ENCODE peak calls at places on chromosome 2, in six cellular contexts. W is H1, R is GM12878, C is K562, X is HepG2, U is GM12891. L is an unnamed sample.

GRCh38 chr2:231191896-231192872 is 6.2 kb upstream of the ARMC9 start:
- DNase-seq in W (peak; percentile 79), R (no peak), U (no peak), X (peak; percentile 70), C (peak; percentile 50), L (no peak)

GRCh38 chr2:20106746-20107145 is 55.3 kb upstream of the LAPTM4A start:
- DNase-seq in C (no peak), R (no peak), W (peak; percentile 94), X (no peak), U (no peak), L (no peak)

GRCh38 chr2:239098288-239098970 is 250.5 kb downstream of the TWIST2 start:
- DNase-seq in U (no peak), X (no peak), C (no peak), W (no peak), R (no peak), L (no peak)

GRCh38 chr2:65800998-65801397 is 368.6 kb upstream of the SPRED2 start:
- DNase-seq in U (no peak), X (no peak), R (no peak), C (no peak), W (peak; percentile 54), L (no peak)

GRCh38 chr2:197113221-197113831 is 186.8 kb upstream of the PGAP1 start:
- DNase-seq in C (peak; percentile 11), W (no peak), U (peak; percentile 14), R (no peak), X (peak; percentile 12), L (no peak)

GRCh38 chr2:167209784-167210183 is 321.5 kb downstream of the XIRP2 start:
- DNase-seq in W (no peak), U (no peak), C (no peak), R (no peak), X (no peak), L (no peak)

GRCh38 chr2:101638817-101639605 is 58.5 kb upstream of the MAP4K4 start:
- DNase-seq in U (no peak), R (no peak), X (no peak), W (no peak), C (no peak), L (no peak)

GRCh38 chr2:74850816-74851566 is 17.1 kb downstream of the HK2 start:
- DNase-seq in R (no peak), X (no peak), C (no peak), U (no peak), W (no peak), L (no peak)

GRCh38 chr2:126971481-126972271 is 73.0 kb downstream of the TEX51 start:
- DNase-seq in W (peak; percentile 90), X (peak; percentile 58), C (peak; percentile 79), R (no peak), U (peak; percentile 89), L (peak; percentile 82)

GRCh38 chr2:171158036-171158789 is 2.5 kb downstream of the TLK1 start:
- DNase-seq in X (no peak), U (no peak), R (no peak), C (no peak), W (no peak), L (no peak)

GRCh38 chr2:197433770-197434438 is 924 bp downstream of the SF3B1 start:
- DNase-seq in W (no peak), X (no peak), R (no peak), C (no peak), U (no peak), L (no peak)

GRCh38 chr2:40240067-40240466 is 211.8 kb downstream of the SLC8A1 start:
- DNase-seq in X (no peak), U (no peak), R (no peak), W (no peak), C (no peak), L (no peak)

GRCh38 chr2:66462196-66462825 is 27.4 kb downstream of the MEIS1 start:
- DNase-seq in X (no peak), W (no peak), U (no peak), R (no peak), C (no peak), L (no peak)

GRCh38 chr2:226800941-226801784 is 1.5 kb upstream of the IRS1 start:
- DNase-seq in R (peak; percentile 54), C (peak; percentile 15), U (peak; percentile 70), X (peak; percentile 79), W (peak; percentile 97), L (peak; percentile 67)

GRCh38 chr2:15913146-15913545 is 27.2 kb upstream of the MYCN start:
- DNase-seq in X (no peak), C (no peak), R (no peak), U (no peak), W (no peak), L (no peak)

GRCh38 chr2:219228745-219229374 is 576 bp downstream of the ATG9A start:
- DNase-seq in X (no peak), W (no peak), C (peak; percentile 66), R (no peak), U (peak; percentile 76), L (peak; percentile 71)

GRCh38 chr2:78051480-78051879 is 529.3 kb upstream of the LRRTM4 start:
- DNase-seq in U (no peak), X (no peak), R (no peak), C (no peak), W (no peak), L (no peak)

GRCh38 chr2:48601349-48601748 is 16.3 kb upstream of the GTF2A1L start:
- DNase-seq in W (peak; percentile 66), R (no peak), X (peak; percentile 34), U (no peak), C (peak; percentile 57), L (no peak)

GRCh38 chr2:230999477-230999876 is 3.6 kb downstream of the SPATA3 start:
- DNase-seq in R (no peak), C (no peak), X (no peak), U (no peak), W (no peak), L (no peak)

GRCh38 chr2:100017633-100018032 is 124.8 kb downstream of the AFF3 start:
- DNase-seq in W (no peak), X (no peak), C (no peak), R (no peak), U (no peak), L (no peak)

GRCh38 chr2:112183327-112184025 is 45.3 kb downstream of the FBLN7 start:
- DNase-seq in R (no peak), U (no peak), W (no peak), X (no peak), C (no peak), L (no peak)

GRCh38 chr2:196913691-196914090 is 12.8 kb downstream of the PGAP1 start:
- DNase-seq in R (no peak), X (no peak), W (no peak), C (no peak), U (no peak), L (no peak)

GRCh38 chr2:65017335-65017734 is 28.1 kb downstream of the SLC1A4 start:
- DNase-seq in U (no peak), R (no peak), X (no peak), C (peak; percentile 22), W (no peak), L (no peak)

GRCh38 chr2:47536696-47537095 is 133.7 kb downstream of the MSH2 start:
- DNase-seq in R (no peak), W (no peak), X (no peak), C (no peak), U (no peak), L (no peak)

GRCh38 chr2:18149660-18150246 is 271.3 kb downstream of the KCNS3 start:
- DNase-seq in U (peak; percentile 12), W (no peak), R (no peak), X (peak; percentile 31), C (peak; percentile 9), L (no peak)

GRCh38 chr2:176081993-176082884 is 1.5 kb downstream of the EVX2 start:
- DNase-seq in R (no peak), U (no peak), W (peak; percentile 68), X (no peak), C (no peak), L (no peak)

GRCh38 chr2:171923206-171923605 is 945 bp downstream of the HAT1 start:
- DNase-seq in W (no peak), X (peak; percentile 32), C (no peak), R (no peak), U (no peak), L (no peak)

GRCh38 chr2:60934153-60934722 is 52.9 kb downstream of the REL start:
- DNase-seq in U (no peak), C (no peak), R (no peak), X (no peak), W (no peak), L (no peak)

GRCh38 chr2:109057686-109058085 is 68.7 kb upstream of the EDAR start:
- DNase-seq in R (no peak), C (no peak), X (no peak), W (no peak), U (no peak), L (no peak)

GRCh38 chr2:230925879-230926765 is 1.1 kb upstream of the GPR55 start:
- DNase-seq in W (no peak), R (peak; percentile 70), U (no peak), C (no peak), X (no peak), L (peak; percentile 59)

DNA sequence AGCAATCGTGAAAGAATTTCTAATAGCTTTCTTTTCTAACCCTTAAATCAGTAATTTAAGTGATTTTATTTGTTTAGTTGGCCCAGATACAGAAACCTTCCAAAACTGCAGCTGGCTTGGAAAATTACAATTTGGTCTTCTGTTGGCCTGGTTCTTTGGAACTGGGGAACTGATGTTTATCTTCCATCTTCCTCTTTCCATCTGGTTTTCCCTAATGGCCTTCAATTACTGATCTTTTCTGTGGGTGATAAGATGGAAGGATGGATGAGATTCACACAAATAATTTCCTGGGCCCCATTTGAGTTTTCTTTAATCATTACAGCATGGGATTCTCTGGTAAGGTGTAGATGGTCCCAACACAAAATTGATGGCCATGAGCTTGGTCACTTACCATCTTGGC is 106.5 kb upstream of the CHRNA1 start:
- DNase-seq in U (no peak), X (no peak), W (no peak), R (no peak), C (no peak), L (no peak)
- TF ChIP-seq POLR2AphosphoS5 in U (no peak), X (no peak), W (no peak), R (no peak), C (no peak), L (no peak)

GRCh38 chr2:6876299-6876698 is 1.3 kb upstream of the RSAD2 start:
- DNase-seq in W (no peak), U (no peak), R (no peak), X (no peak), C (no peak), L (no peak)
- TF ChIP-seq POLR2A in W (no peak), U (no peak), R (no peak), X (no peak), C (no peak), L (no peak)

GRCh38 chr2:72131916-72132841 is 15.5 kb downstream of the CYP26B1 start:
- DNase-seq in R (no peak), X (no peak), W (peak; percentile 37), C (no peak), U (no peak), L (no peak)
- TF ChIP-seq TAF1 in R (no peak), X (no peak), W (no peak), C (no peak), U (no peak), L (no peak)

GRCh38 chr2:190404487-190404886 is 3.7 kb upstream of the MFSD6 start:
- DNase-seq in C (peak; percentile 65), X (no peak), U (no peak), W (no peak), R (no peak), L (no peak)
- TF ChIP-seq POLR2AphosphoS5 in C (no peak), X (no peak), U (no peak), W (no peak), R (no peak), L (no peak)

GRCh38 chr2:88627856-88628568 is 748 bp upstream of the EIF2AK3 start:
- DNase-seq in C (peak; percentile 77), X (no peak), W (peak; percentile 83), R (no peak), U (peak; percentile 21), L (peak; percentile 31)
- TF ChIP-seq POLR2A in C (peak; percentile 98), X (peak; percentile 97), W (peak; percentile 92), R (peak; percentile 86), U (peak; percentile 92), L (peak; percentile 87)